ENCODE peak calls at places on chromosomes 11 and 22, in eight cellular contexts. X is fibroblast of lung, C is MM.1S, A is prostate gland, N is heart left ventricle, Q is Panc1, G is kidney, E is retinal pigment epithelial cell. O is an unnamed sample.

GRCh38 chr22:21915624-21916308 is 36.9 kb downstream of the PPM1F start:
- DNase-seq in G (no peak), X (no peak), E (no peak), N (no peak), A (no peak), C (no peak), Q (no peak), O (no peak)

GRCh38 chr11:120257346-120257745 is 17.4 kb downstream of the POU2F3 start:
- DNase-seq in Q (no peak), N (no peak), G (no peak), X (no peak), E (no peak), C (no peak), A (no peak), O (no peak)

GRCh38 chr22:37604875-37605274 is 3.8 kb upstream of the GGA1 start:
- DNase-seq in A (no peak), Q (no peak), N (no peak), C (no peak), X (no peak), E (no peak), G (no peak), O (no peak)

GRCh38 chr11:118705111-118705741 is 25.8 kb upstream of the TREH start:
- DNase-seq in Q (no peak), N (no peak), C (no peak), G (no peak), A (no peak), X (no peak), E (no peak), O (no peak)

GRCh38 chr22:25027959-25028840 is 75.7 kb downstream of the KIAA1671 start:
- DNase-seq in N (peak), C (no peak), A (no peak), Q (no peak), X (no peak), E (no peak), G (no peak), O (peak)

GRCh38 chr11:13635290-13635689 is 33.2 kb upstream of the FAR1 start:
- DNase-seq in G (no peak), E (no peak), Q (no peak), N (no peak), A (no peak), C (no peak), X (no peak), O (no peak)

GRCh38 chr11:96199563-96200025 is 143.4 kb downstream of the MAML2 start:
- DNase-seq in Q (no peak), C (no peak), N (no peak), X (peak), E (no peak), A (no peak), G (no peak), O (no peak)

GRCh38 chr11:35689081-35689996 is 26.8 kb downstream of the TRIM44 start:
- DNase-seq in G (no peak), X (no peak), A (no peak), Q (no peak), E (no peak), C (no peak), N (no peak), O (no peak)

GRCh38 chr11:63564056-63564784 is 1.0 kb upstream of the PLAAT2 start:
- DNase-seq in Q (no peak), E (no peak), C (peak), G (peak), N (no peak), X (no peak), A (no peak), O (no peak)

GRCh38 chr11:32232516-32232915 is 141.6 kb downstream of the RCN1 start:
- DNase-seq in Q (no peak), G (no peak), X (no peak), N (no peak), C (no peak), E (no peak), A (no peak), O (no peak)

GRCh38 chr22:19719055-19719482 is 4.3 kb upstream of the GP1BB start:
- DNase-seq in C (no peak), N (peak), Q (no peak), G (no peak), X (no peak), E (no peak), A (no peak), O (no peak)

GRCh38 chr22:23548501-23549197 is 31.4 kb downstream of the IGLL1 start:
- DNase-seq in E (no peak), X (no peak), Q (no peak), N (no peak), G (no peak), C (no peak), A (no peak), O (peak)

GRCh38 chr11:115664313-115664712 is 160.1 kb upstream of the CADM1 start:
- DNase-seq in A (no peak), C (no peak), X (no peak), E (no peak), G (no peak), N (no peak), Q (no peak), O (no peak)
- H3K4me3 ChIP-seq in A (no peak), C (no peak), X (no peak), E (no peak), G (no peak), N (no peak), Q (no peak), O (no peak)

GRCh38 chr11:58622344-58622743 is at the start of gene CNTF:
- DNase-seq in Q (no peak), E (no peak), N (no peak), G (no peak), X (peak), C (no peak), A (no peak), O (no peak)

GRCh38 chr11:58621586-58622262 is 741 bp upstream of the CNTF start:
- DNase-seq in X (no peak), Q (no peak), N (no peak), G (no peak), E (no peak), A (no peak), C (peak), O (no peak)

GRCh38 chr11:58616594-58616993 is 5.9 kb upstream of the CNTF start:
- DNase-seq in X (peak), N (peak), Q (no peak), C (no peak), E (no peak), A (no peak), G (no peak), O (no peak)

GRCh38 chr11:58615556-58615955 is 6.9 kb upstream of the CNTF start:
- DNase-seq in E (no peak), N (no peak), C (no peak), G (no peak), A (no peak), Q (no peak), X (no peak), O (no peak)

GRCh38 chr11:58618215-58618614 is 4.2 kb upstream of the CNTF start:
- DNase-seq in E (no peak), G (no peak), C (no peak), N (no peak), X (no peak), A (no peak), Q (no peak), O (no peak)
- TF ChIP-seq CTCF in E (no peak), G (no peak), C (peak), N (no peak), X (peak), A (no peak), Q (peak), O (no peak)

GRCh38 chr22:45688606-45689080 is 17.0 kb downstream of the ATXN10 start:
- DNase-seq in E (peak), X (peak), G (no peak), Q (no peak), A (peak), C (no peak), N (no peak), O (no peak)
- H3K4me3 ChIP-seq in E (no peak), X (no peak), G (no peak), Q (peak), A (no peak), C (no peak), N (no peak), O (no peak)

DNA sequence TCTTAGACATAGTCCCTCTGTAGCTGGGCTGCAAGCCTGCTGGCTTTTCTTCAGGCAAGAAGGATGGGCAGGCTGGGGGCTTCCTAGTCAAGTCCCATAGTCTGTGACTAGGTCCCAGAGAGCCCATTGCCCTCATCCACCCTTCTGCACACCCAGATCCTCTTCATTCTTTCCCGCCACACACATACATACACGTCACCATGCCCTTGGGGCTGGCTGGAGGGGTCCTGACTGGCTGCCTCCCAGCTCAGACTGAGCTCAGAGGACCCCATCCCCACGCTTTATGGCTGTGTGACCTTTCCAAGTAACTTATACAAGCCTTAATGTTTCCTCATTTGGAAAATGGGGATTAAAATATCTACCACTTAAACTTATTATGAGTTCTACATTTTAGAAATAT is 13.5 kb upstream of the PPFIBP2 start:
- DNase-seq in X (no peak), Q (no peak), G (no peak), A (no peak), C (no peak), N (no peak), E (no peak), O (no peak)
- TF ChIP-seq CTCF in X (no peak), Q (no peak), G (no peak), A (no peak), C (no peak), N (no peak), E (no peak), O (no peak)

GRCh38 chr11:92225206-92225562 is 566 bp downstream of the FAT3 start:
- DNase-seq in G (peak), Q (no peak), X (no peak), N (no peak), E (no peak), C (no peak), A (no peak), O (no peak)
- H3K4me3 ChIP-seq in G (no peak), Q (peak), X (peak), N (peak), E (peak), C (no peak), A (peak), O (peak)

GRCh38 chr11:36748856-36749255 is 150.8 kb upstream of the RAG2 start:
- DNase-seq in X (peak), N (no peak), E (no peak), C (no peak), G (no peak), Q (no peak), A (no peak), O (no peak)

GRCh38 chr11:36744375-36745168 is 146.5 kb upstream of the RAG2 start:
- DNase-seq in Q (peak), C (peak), G (peak), A (peak), N (peak), E (peak), X (peak), O (peak)

GRCh38 chr11:36750349-36750748 is 152.3 kb upstream of the RAG2 start:
- DNase-seq in Q (no peak), N (no peak), X (no peak), A (no peak), C (no peak), E (no peak), G (no peak), O (no peak)

GRCh38 chr11:36743039-36743438 is 145.0 kb upstream of the RAG2 start:
- DNase-seq in E (no peak), G (no peak), A (no peak), C (no peak), N (no peak), X (no peak), Q (no peak), O (no peak)

DNA sequence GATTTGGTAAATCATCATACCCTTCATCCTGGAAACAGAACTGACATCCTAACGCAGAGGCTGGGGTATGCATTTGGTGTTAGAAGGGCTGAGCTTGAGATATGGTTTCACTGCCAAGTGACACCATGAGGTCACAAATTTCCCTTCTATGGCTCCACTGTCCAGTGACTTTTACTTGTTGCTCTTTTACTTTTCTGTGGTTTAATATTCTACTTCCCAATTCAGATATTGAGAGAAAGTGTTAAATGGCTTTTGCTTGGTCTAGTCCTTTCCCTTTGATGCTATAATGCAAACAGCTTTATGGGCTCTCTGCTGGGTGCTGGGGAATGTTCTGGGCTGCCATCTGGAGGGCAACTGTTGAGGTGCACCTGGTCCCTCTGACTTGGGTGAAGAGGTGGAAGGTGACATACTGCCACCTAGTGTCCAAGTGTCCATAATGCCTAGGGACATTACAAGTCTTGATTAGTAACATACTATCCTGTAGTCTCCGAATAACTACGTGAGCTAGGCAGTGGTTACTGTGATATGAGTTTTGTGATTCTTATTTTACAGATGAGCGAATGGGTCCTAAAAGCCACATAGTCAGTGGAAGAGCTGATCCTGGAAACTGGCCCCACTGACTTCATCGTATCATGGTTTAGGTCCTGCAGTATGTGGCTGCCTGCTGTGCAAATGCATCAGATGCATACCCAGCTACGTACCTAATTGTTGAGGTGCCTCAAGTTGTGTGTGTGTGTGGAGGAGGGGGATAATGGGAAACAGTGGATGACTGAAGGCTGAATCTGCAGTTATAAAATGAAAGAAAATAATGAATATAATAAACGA is 149.1 kb upstream of the RAG2 start:
- DNase-seq in E (peak), C (peak), X (peak), N (peak), Q (peak), G (peak), A (peak), O (peak)
- TF ChIP-seq CTCF in E (peak), C (peak), X (peak), N (peak), Q (peak), G (peak), A (peak), O (peak)

O was measured in upper lobe of right lung.